ENCODE peak calls at places on chromosome 3, in nine cellular contexts. D is fibroblast of mammary gland, S is choroid plexus epithelial cell, T is thoracic aorta, F is ACHN, I is neuronal stem cell, L is psoas muscle, X is ELR, O is dorsolateral prefrontal cortex. G is an unnamed sample.

GRCh38 chr3:139358857-139359562 is 15.2 kb downstream of the MRPS22 start:
- DNase-seq in D (no peak), S (no peak), T (no peak), F (no peak), I (peak), L (no peak), X (no peak), O (no peak), G (no peak)

GRCh38 chr3:127606086-127606805 is 8.0 kb downstream of the MCM2 start:
- DNase-seq in D (no peak), S (no peak), T (no peak), F (no peak), I (no peak), L (no peak), X (no peak), O (no peak), G (no peak)

GRCh38 chr3:16509721-16510619 is 3.5 kb downstream of the RFTN1 start:
- DNase-seq in D (no peak), S (no peak), T (no peak), F (no peak), I (no peak), L (no peak), X (no peak), O (no peak), G (no peak)

GRCh38 chr3:134340362-134340997 is 33.8 kb downstream of the AMOTL2 start:
- DNase-seq in D (peak), S (no peak), T (no peak), F (no peak), I (no peak), L (no peak), X (no peak), O (no peak), G (no peak)

GRCh38 chr3:66602691-66603090 is 101.9 kb upstream of the LRIG1 start:
- DNase-seq in D (no peak), S (no peak), T (no peak), F (no peak), I (no peak), L (no peak), X (no peak), O (no peak), G (no peak)

GRCh38 chr3:183477801-183478456 is 49.5 kb upstream of the MCF2L2 start:
- DNase-seq in D (no peak), S (no peak), T (no peak), F (no peak), I (no peak), L (no peak), X (no peak), O (no peak), G (no peak)

GRCh38 chr3:18087963-18088362 is 337.2 kb downstream of the SATB1 start:
- DNase-seq in D (no peak), S (no peak), T (no peak), F (no peak), I (no peak), L (no peak), X (no peak), O (no peak), G (no peak)

GRCh38 chr3:61448378-61448777 is 113.0 kb upstream of the PTPRG start:
- DNase-seq in D (peak), S (peak), T (no peak), F (no peak), I (no peak), L (no peak), X (no peak), O (no peak), G (no peak)

GRCh38 chr3:13420051-13420816 is at the start of gene NUP210:
- DNase-seq in D (no peak), S (no peak), T (no peak), F (peak), I (peak), L (peak), X (no peak), O (no peak), G (peak)